ENCODE peak calls at places on chromosomes 6 and 20, in four cellular contexts. L is endothelial cell, Z is AG04450, B is left lung. W is an unnamed sample.

GRCh38 chr20:28562510-28562898 is 2695.0 kb upstream of the DEFB115 start:
- DNase-seq in L (no peak), Z (peak), B (no peak), W (no peak)

GRCh38 chr6:31272856-31273626 is 1.1 kb upstream of the HLA-C start:
- DNase-seq in L (no peak), Z (no peak), B (no peak), W (no peak)

GRCh38 chr6:168137024-168137423 is 58.0 kb upstream of the FRMD1 start:
- DNase-seq in L (no peak), Z (no peak), B (no peak), W (no peak)

GRCh38 chr6:169959129-169960002 is 207.9 kb downstream of the ERMARD start:
- DNase-seq in L (no peak), Z (no peak), B (no peak), W (no peak)

GRCh38 chr20:4782373-4782772 is 60.7 kb downstream of the PRND start:
- DNase-seq in L (no peak), Z (no peak), B (no peak), W (no peak)

GRCh38 chr6:155171109-155171746 is 92.6 kb upstream of the CLDN20 start:
- DNase-seq in L (no peak), Z (no peak), B (no peak), W (no peak)

GRCh38 chr20:36071848-36072247 is 82.7 kb upstream of the EPB41L1 start:
- DNase-seq in L (no peak), Z (no peak), B (no peak), W (no peak)

GRCh38 chr20:44460795-44461141 is 14.9 kb upstream of the TTPAL start:
- DNase-seq in L (peak), Z (no peak), B (no peak), W (no peak)

GRCh38 chr20:21703740-21704407 is 1.6 kb upstream of the PAX1 start:
- DNase-seq in L (no peak), Z (no peak), B (no peak), W (no peak)

DNA sequence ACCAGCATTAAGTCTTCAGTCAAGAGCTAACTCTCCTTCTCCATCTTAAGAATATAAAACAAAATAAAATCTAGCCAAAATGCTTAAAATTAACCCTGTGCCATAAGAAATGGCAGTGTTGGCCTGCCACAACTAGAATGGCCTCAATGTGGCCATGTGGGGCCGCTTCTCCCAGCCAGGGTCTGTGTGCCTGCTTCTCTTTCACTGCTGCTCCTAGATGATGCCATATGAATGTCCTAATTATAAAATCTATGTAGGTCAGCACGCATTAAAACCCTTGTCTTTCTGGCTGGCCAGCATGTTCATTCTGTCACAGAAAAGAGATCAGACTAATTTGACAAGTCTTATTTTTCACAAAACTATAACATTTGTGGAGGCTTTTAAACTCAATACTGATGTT is 102.6 kb downstream of the C6orf118 start:
- DNase-seq in L (no peak), Z (no peak), B (no peak), W (no peak)
- TF ChIP-seq CTCF in L (no peak), Z (no peak), B (no peak), W (no peak)

DNA sequence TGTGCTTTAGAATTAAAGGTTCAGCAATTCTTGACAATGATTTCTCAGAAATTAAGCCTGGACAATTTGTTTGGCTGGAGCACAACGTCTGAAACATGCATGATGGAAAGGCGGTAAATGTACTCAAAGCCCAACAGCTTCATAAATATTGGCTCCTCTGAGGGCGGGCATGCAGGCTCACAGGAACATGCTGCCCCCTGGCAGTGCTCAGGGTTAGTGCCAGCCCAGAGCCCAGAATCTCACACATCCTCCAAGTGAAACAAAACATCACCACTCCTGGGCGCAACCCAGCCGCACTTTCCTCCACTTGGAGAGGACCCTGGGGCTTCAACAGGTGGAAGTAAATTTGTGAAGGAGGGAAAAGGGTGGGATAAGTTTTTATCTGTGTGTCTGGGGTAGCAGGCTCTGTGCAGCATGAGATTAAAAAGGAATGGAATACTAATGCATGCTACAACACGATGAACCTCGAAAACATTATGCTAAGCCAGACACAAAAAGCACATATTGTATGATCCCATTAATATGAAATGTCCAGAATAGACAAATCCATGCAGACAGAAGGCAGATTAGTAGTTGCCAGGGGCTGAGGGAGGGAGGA is 54.1 kb upstream of the PTPRT start:
- DNase-seq in L (no peak), Z (no peak), B (no peak), W (no peak)
- TF ChIP-seq CTCF in L (no peak), Z (peak), B (no peak), W (peak)

DNA sequence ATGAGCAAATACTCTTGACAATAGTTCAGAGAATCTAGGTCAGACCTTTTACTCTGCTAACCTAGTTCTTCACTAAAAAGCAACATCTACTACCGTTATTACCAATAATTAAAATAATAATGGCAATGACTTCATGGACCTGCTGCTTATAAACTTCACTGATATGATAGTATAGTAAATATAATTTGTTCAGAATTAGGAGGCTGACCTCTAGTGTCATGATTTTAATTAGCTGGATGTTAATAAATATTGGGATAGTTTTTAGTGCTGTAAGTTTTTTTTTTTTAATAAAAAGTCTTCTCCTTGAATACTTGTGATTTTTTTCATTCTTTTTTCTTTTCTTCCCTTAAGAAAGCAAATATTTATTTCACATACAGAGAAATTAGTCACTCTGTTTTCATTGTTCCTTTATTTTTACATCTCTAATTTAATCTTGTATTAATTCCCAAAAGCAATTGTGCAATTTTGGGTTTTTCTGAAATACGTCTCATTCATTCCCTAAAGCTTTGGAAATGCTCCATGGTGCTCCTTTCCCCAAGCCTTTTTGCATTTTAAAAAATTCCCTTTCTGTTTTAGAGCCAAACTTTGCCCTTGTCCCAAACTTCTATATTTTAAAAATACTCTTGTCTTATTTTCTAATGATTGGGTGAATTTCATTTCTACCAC is 46.6 kb upstream of the UST start:
- DNase-seq in L (no peak), Z (no peak), B (no peak), W (no peak)
- TF ChIP-seq CTCF in L (no peak), Z (no peak), B (no peak), W (no peak)

DNA sequence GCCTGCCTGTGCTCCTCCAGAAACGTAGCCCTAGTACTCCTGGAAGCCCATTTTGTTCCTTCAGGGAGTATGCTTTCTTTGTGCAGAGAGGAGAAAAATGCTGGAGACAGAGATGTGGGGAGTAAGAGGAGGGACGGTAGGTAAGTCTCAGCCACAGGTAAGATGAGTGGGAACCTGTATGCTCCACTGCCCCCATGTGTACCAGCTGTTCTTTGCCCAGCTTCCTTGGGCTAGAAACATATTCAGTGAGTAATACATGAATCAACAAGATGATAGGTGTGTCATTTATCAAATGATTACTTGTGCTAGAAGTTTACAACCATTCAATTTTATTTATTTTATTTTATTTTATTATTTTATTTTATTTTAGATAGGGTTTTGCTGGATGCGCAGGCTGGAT is 13.6 kb upstream of the CEP85L start:
- DNase-seq in L (no peak), Z (no peak), B (no peak), W (no peak)
- TF ChIP-seq CTCF in L (no peak), Z (no peak), B (no peak), W (no peak)